ENCODE peak calls at places on chromosomes 13 and 19, in six cellular contexts. One of them, this sample, is unnamed.

GRCh38 chr19:23065306-23065705 is 51.5 kb upstream of the ZNF730 start:
- DNase-seq in fibroblast of mammary gland: no peak
- DNase-seq in AG09319: no peak
- DNase-seq in nephron progenitor cell: no peak
- DNase-seq in type B pancreatic cell: no peak
- DNase-seq in WTC11: no peak
- DNase-seq in this sample: no peak

GRCh38 chr19:16897572-16898056 is 8.8 kb downstream of the F2RL3 start:
- DNase-seq in fibroblast of mammary gland: peak; percentile 16
- DNase-seq in AG09319: no peak
- DNase-seq in nephron progenitor cell: no peak
- DNase-seq in type B pancreatic cell: no peak
- DNase-seq in WTC11: no peak
- DNase-seq in this sample: no peak

GRCh38 chr13:99322297-99323103 is 15.3 kb upstream of the GPR183 start:
- DNase-seq in fibroblast of mammary gland: peak; percentile 92
- DNase-seq in AG09319: peak; percentile 38
- DNase-seq in nephron progenitor cell: no peak
- DNase-seq in type B pancreatic cell: no peak
- DNase-seq in WTC11: no peak
- DNase-seq in this sample: no peak

GRCh38 chr19:41426116-41426841 is 895 bp downstream of the B3GNT8 start:
- DNase-seq in fibroblast of mammary gland: no peak
- DNase-seq in AG09319: no peak
- DNase-seq in nephron progenitor cell: no peak
- DNase-seq in type B pancreatic cell: no peak
- DNase-seq in WTC11: no peak
- DNase-seq in this sample: no peak

GRCh38 chr13:20942938-20943518 is 40.5 kb upstream of the XPO4 start:
- DNase-seq in fibroblast of mammary gland: no peak
- DNase-seq in AG09319: no peak
- DNase-seq in nephron progenitor cell: peak; percentile 28
- DNase-seq in type B pancreatic cell: no peak
- DNase-seq in WTC11: no peak
- DNase-seq in this sample: no peak

GRCh38 chr13:32538234-32538620 is 368 bp downstream of the N4BP2L2 start:
- DNase-seq in fibroblast of mammary gland: peak; percentile 45
- DNase-seq in AG09319: peak; percentile 3
- DNase-seq in nephron progenitor cell: peak; percentile 33
- DNase-seq in type B pancreatic cell: no peak
- DNase-seq in WTC11: peak; percentile 14
- DNase-seq in this sample: peak; percentile 27

GRCh38 chr13:50617134-50617721 is 226.3 kb downstream of the DLEU7 start:
- DNase-seq in fibroblast of mammary gland: peak; percentile 91
- DNase-seq in AG09319: no peak
- DNase-seq in nephron progenitor cell: no peak
- DNase-seq in type B pancreatic cell: no peak
- DNase-seq in WTC11: no peak
- DNase-seq in this sample: no peak

GRCh38 chr13:24135674-24136300 is 24.7 kb upstream of the SPATA13 start:
- DNase-seq in fibroblast of mammary gland: peak; percentile 64
- DNase-seq in AG09319: peak; percentile 22
- DNase-seq in nephron progenitor cell: no peak
- DNase-seq in type B pancreatic cell: no peak
- DNase-seq in WTC11: no peak
- DNase-seq in this sample: no peak

GRCh38 chr13:27926644-27927434 is 7.0 kb downstream of the PDX1 start:
- DNase-seq in fibroblast of mammary gland: no peak
- DNase-seq in AG09319: no peak
- DNase-seq in nephron progenitor cell: peak; percentile 58
- DNase-seq in type B pancreatic cell: no peak
- DNase-seq in WTC11: peak; percentile 47
- DNase-seq in this sample: no peak
- TF ChIP-seq CTCF in fibroblast of mammary gland: no peak
- TF ChIP-seq CTCF in AG09319: no peak
- TF ChIP-seq CTCF in nephron progenitor cell: no peak
- TF ChIP-seq CTCF in type B pancreatic cell: no peak
- TF ChIP-seq CTCF in WTC11: no peak
- TF ChIP-seq CTCF in this sample: no peak

GRCh38 chr13:109500146-109500773 is 286.1 kb downstream of the IRS2 start:
- DNase-seq in fibroblast of mammary gland: peak; percentile 21
- DNase-seq in AG09319: no peak
- DNase-seq in nephron progenitor cell: peak; percentile 38
- DNase-seq in type B pancreatic cell: no peak
- DNase-seq in WTC11: peak; percentile 29
- DNase-seq in this sample: no peak
- TF ChIP-seq CTCF in fibroblast of mammary gland: peak; percentile 3
- TF ChIP-seq CTCF in AG09319: no peak
- TF ChIP-seq CTCF in nephron progenitor cell: no peak
- TF ChIP-seq CTCF in type B pancreatic cell: peak; percentile 37
- TF ChIP-seq CTCF in WTC11: no peak
- TF ChIP-seq CTCF in this sample: no peak

GRCh38 chr19:3618811-3619630 is 7.6 kb downstream of the CACTIN start:
- DNase-seq in fibroblast of mammary gland: no peak
- DNase-seq in AG09319: no peak
- DNase-seq in nephron progenitor cell: no peak
- DNase-seq in type B pancreatic cell: no peak
- DNase-seq in WTC11: no peak
- DNase-seq in this sample: no peak
- TF ChIP-seq CTCF in fibroblast of mammary gland: no peak
- TF ChIP-seq CTCF in AG09319: no peak
- TF ChIP-seq CTCF in nephron progenitor cell: no peak
- TF ChIP-seq CTCF in type B pancreatic cell: no peak
- TF ChIP-seq CTCF in WTC11: peak; percentile 33
- TF ChIP-seq CTCF in this sample: no peak

DNA sequence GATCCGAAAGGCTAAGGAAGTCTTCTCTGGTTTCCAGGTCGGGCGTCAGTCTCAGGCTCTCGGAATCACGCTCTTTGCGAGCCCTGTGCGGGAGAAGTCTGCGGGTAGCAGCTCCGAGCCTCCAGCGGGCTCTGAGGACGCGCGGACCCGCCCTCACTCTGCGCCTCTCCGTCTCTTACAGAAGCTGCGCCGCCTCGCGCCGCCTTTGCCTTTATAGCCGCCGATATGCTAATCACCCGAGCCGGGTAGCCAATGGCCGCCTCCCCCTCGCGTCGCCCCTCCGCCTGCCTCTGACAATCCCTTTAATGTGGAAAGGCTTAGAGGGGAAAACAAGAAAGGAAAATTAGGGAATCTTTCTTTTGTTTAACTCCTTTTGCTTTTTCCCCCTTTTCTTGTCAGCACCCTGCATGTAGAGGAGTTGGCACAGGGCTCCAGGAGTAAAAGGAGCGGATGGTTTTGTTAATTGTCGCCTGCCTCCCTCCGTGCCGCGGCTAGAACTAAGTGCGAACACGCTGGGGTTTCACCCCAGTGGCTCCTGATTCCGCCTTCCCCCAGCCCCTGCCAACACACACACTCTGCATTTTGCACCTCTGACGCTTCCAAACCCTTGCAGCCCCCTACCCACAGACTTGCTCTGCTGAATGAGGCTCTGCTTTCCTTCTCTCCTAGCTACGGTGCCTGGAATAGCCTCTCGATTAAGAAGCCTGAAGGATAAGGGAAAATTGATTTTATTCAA is at the start of gene PCDH8:
- DNase-seq in fibroblast of mammary gland: no peak
- DNase-seq in AG09319: no peak
- DNase-seq in nephron progenitor cell: peak; percentile 92
- DNase-seq in type B pancreatic cell: peak; percentile 79
- DNase-seq in WTC11: peak; percentile 93
- DNase-seq in this sample: no peak
- TF ChIP-seq CTCF in fibroblast of mammary gland: no peak
- TF ChIP-seq CTCF in AG09319: no peak
- TF ChIP-seq CTCF in nephron progenitor cell: no peak
- TF ChIP-seq CTCF in type B pancreatic cell: no peak
- TF ChIP-seq CTCF in WTC11: no peak
- TF ChIP-seq CTCF in this sample: no peak

GRCh38 chr19:3699071-3699740 is 1.1 kb downstream of the PIP5K1C start:
- DNase-seq in fibroblast of mammary gland: peak; percentile 52
- DNase-seq in AG09319: peak; percentile 54
- DNase-seq in nephron progenitor cell: peak; percentile 35
- DNase-seq in type B pancreatic cell: no peak
- DNase-seq in WTC11: no peak
- DNase-seq in this sample: peak; percentile 75

GRCh38 chr19:3699741-3700241 is 477 bp downstream of the PIP5K1C start:
- DNase-seq in fibroblast of mammary gland: no peak
- DNase-seq in AG09319: no peak
- DNase-seq in nephron progenitor cell: no peak
- DNase-seq in type B pancreatic cell: no peak
- DNase-seq in WTC11: no peak
- DNase-seq in this sample: no peak

GRCh38 chr19:3698386-3698950 is 1.8 kb downstream of the PIP5K1C start:
- DNase-seq in fibroblast of mammary gland: no peak
- DNase-seq in AG09319: no peak
- DNase-seq in nephron progenitor cell: no peak
- DNase-seq in type B pancreatic cell: no peak
- DNase-seq in WTC11: no peak
- DNase-seq in this sample: no peak

GRCh38 chr19:3701200-3701599 is 932 bp upstream of the PIP5K1C start:
- DNase-seq in fibroblast of mammary gland: no peak
- DNase-seq in AG09319: no peak
- DNase-seq in nephron progenitor cell: no peak
- DNase-seq in type B pancreatic cell: no peak
- DNase-seq in WTC11: no peak
- DNase-seq in this sample: no peak

DNA sequence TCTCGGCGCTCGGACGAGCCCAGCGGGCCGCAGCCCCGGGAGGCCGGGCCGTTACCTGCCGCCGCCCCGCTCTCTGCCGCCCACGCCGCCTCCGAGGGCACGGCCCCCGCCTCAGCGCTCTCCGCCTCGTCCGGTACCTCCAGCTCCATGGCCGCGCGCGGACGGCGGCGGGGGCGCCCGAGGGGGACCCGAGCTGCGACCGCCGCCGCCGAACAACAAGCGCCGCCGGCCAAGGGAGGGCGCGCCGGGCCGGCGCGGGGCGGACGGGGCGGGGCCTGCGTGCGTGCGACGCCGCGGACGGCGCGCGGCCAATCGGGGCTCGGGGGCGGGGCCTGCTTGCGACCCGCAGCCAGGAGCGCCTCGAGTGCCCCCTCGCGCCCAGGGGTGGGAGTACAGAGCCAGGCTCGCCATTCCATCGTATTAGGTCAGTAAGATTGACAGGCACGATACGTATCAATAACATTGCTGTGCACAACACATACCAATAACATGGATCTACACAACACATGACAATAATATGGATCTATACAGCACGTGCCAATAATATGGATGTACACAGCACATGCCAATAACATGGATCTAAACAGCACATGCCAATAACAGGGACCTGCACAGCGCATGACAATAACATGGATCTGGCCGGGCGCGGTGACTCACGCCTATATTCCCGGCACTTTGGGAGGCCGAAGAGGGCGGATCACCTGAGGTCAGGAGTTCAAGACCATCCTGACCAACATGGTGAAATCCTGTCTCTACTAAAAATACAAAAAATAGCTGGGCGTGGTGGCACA is at the start of gene PIP5K1C:
- DNase-seq in fibroblast of mammary gland: peak; percentile 74
- DNase-seq in AG09319: peak; percentile 67
- DNase-seq in nephron progenitor cell: peak; percentile 98
- DNase-seq in type B pancreatic cell: peak; percentile 97
- DNase-seq in WTC11: peak; percentile 93
- DNase-seq in this sample: peak; percentile 95
- TF ChIP-seq CTCF in fibroblast of mammary gland: peak; percentile 60
- TF ChIP-seq CTCF in AG09319: peak; percentile 64
- TF ChIP-seq CTCF in nephron progenitor cell: peak; percentile 49
- TF ChIP-seq CTCF in type B pancreatic cell: peak; percentile 79
- TF ChIP-seq CTCF in WTC11: peak; percentile 51
- TF ChIP-seq CTCF in this sample: peak; percentile 92

GRCh38 chr13:109874444-109874920 is 88.1 kb upstream of the IRS2 start:
- DNase-seq in fibroblast of mammary gland: no peak
- DNase-seq in AG09319: no peak
- DNase-seq in nephron progenitor cell: no peak
- DNase-seq in type B pancreatic cell: no peak
- DNase-seq in WTC11: no peak
- DNase-seq in this sample: no peak
- TF ChIP-seq CTCF in fibroblast of mammary gland: no peak
- TF ChIP-seq CTCF in AG09319: no peak
- TF ChIP-seq CTCF in nephron progenitor cell: no peak
- TF ChIP-seq CTCF in type B pancreatic cell: no peak
- TF ChIP-seq CTCF in WTC11: no peak
- TF ChIP-seq CTCF in this sample: no peak

DNA sequence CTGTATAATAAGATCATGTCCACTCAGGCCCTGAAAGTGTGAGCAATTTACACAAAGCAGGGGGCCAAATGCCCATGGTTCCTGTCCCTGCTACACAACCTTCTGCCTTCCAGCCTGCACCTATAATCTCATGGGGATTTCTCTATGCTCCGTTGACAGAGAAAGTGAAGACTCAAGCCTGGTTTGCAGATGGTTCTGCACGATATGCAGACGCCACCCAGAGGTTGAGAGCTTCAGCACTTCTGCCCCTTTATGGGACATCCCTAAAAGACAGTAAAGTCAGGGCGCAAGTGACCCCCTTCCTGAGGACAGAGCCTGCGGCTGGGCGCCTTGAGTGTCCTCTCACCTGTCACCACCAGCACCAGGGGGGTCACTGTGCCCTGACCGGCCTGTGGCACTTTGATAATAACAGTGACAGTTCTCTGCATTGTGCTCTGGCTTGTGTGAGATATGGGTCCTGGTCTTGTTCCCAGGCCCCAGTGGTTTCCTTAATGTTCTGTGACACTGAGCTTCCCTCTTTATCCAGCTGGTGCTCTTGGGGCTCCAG is 15.1 kb downstream of the LILRA5 start:
- DNase-seq in fibroblast of mammary gland: no peak
- DNase-seq in AG09319: no peak
- DNase-seq in nephron progenitor cell: no peak
- DNase-seq in type B pancreatic cell: peak; percentile 55
- DNase-seq in WTC11: no peak
- DNase-seq in this sample: no peak
- TF ChIP-seq CTCF in fibroblast of mammary gland: no peak
- TF ChIP-seq CTCF in AG09319: no peak
- TF ChIP-seq CTCF in nephron progenitor cell: no peak
- TF ChIP-seq CTCF in type B pancreatic cell: no peak
- TF ChIP-seq CTCF in WTC11: no peak
- TF ChIP-seq CTCF in this sample: no peak

GRCh38 chr19:9348253-9348652 is 14.6 kb upstream of the ZNF177 start:
- DNase-seq in fibroblast of mammary gland: no peak
- DNase-seq in AG09319: no peak
- DNase-seq in nephron progenitor cell: no peak
- DNase-seq in type B pancreatic cell: no peak
- DNase-seq in WTC11: no peak
- DNase-seq in this sample: no peak

GRCh38 chr19:9352505-9352904 is 10.3 kb upstream of the ZNF177 start:
- DNase-seq in fibroblast of mammary gland: no peak
- DNase-seq in AG09319: no peak
- DNase-seq in nephron progenitor cell: no peak
- DNase-seq in type B pancreatic cell: no peak
- DNase-seq in WTC11: no peak
- DNase-seq in this sample: no peak

GRCh38 chr19:9348671-9349070 is 14.1 kb upstream of the ZNF177 start:
- DNase-seq in fibroblast of mammary gland: no peak
- DNase-seq in AG09319: no peak
- DNase-seq in nephron progenitor cell: no peak
- DNase-seq in type B pancreatic cell: no peak
- DNase-seq in WTC11: no peak
- DNase-seq in this sample: no peak

GRCh38 chr19:9354651-9355050 is 8.2 kb upstream of the ZNF177 start:
- DNase-seq in fibroblast of mammary gland: no peak
- DNase-seq in AG09319: no peak
- DNase-seq in nephron progenitor cell: no peak
- DNase-seq in type B pancreatic cell: no peak
- DNase-seq in WTC11: no peak
- DNase-seq in this sample: no peak

GRCh38 chr19:9353011-9353410 is 9.8 kb upstream of the ZNF177 start:
- DNase-seq in fibroblast of mammary gland: no peak
- DNase-seq in AG09319: no peak
- DNase-seq in nephron progenitor cell: no peak
- DNase-seq in type B pancreatic cell: no peak
- DNase-seq in WTC11: no peak
- DNase-seq in this sample: no peak
- TF ChIP-seq CTCF in fibroblast of mammary gland: no peak
- TF ChIP-seq CTCF in AG09319: no peak
- TF ChIP-seq CTCF in nephron progenitor cell: no peak
- TF ChIP-seq CTCF in type B pancreatic cell: no peak
- TF ChIP-seq CTCF in WTC11: no peak
- TF ChIP-seq CTCF in this sample: no peak